ENCODE peak calls at places on chromosomes 4 and X, in eight cellular contexts. P, F, W, T, Q, G, K and U are unnamed samples.

GRCh38 chrX:69073721-69074120 is 91.5 kb downstream of the PJA1 start:
- DNase-seq in F (no peak), Q (no peak), P (no peak), G (no peak), T (no peak), W (no peak), K (no peak), U (no peak)

GRCh38 chr4:74501579-74501978 is 56.6 kb downstream of the AREG start:
- DNase-seq in T (no peak), Q (no peak), G (no peak), F (no peak), P (peak), W (peak), K (peak), U (no peak)

GRCh38 chr4:122775039-122775438 is 42.5 kb downstream of the BBS12 start:
- DNase-seq in F (no peak), G (no peak), Q (no peak), P (no peak), W (no peak), T (no peak), K (no peak), U (no peak)

GRCh38 chrX:69161786-69162349 is 3.4 kb downstream of the PJA1 start:
- DNase-seq in P (no peak), G (no peak), Q (no peak), F (no peak), K (no peak), W (no peak), T (no peak), U (no peak)

GRCh38 chr4:113811329-113811728 is 49.8 kb upstream of the CAMK2D start:
- DNase-seq in K (peak), P (peak), T (no peak), G (no peak), Q (no peak), W (no peak), F (no peak), U (no peak)

GRCh38 chrX:150544222-150544787 is 24.1 kb upstream of the MTM1 start:
- DNase-seq in T (no peak), Q (no peak), W (no peak), P (no peak), G (peak), K (no peak), F (peak), U (peak)

GRCh38 chr4:76665139-76665538 is 230.1 kb downstream of the SHROOM3 start:
- DNase-seq in Q (no peak), W (peak), F (no peak), G (no peak), T (no peak), K (peak), P (peak), U (peak)

GRCh38 chr4:153212755-153213154 is 8.5 kb downstream of the TRIM2 start:
- DNase-seq in F (no peak), K (peak), W (no peak), Q (no peak), T (no peak), P (no peak), G (no peak), U (no peak)

GRCh38 chr4:174212061-174212460 is 71.4 kb downstream of the FBXO8 start:
- DNase-seq in Q (peak), P (no peak), T (no peak), K (no peak), W (no peak), F (no peak), G (no peak), U (no peak)

GRCh38 chr4:42339935-42340406 is 57.3 kb upstream of the SHISA3 start:
- DNase-seq in Q (no peak), W (peak), K (peak), P (peak), F (peak), T (no peak), G (no peak), U (no peak)

GRCh38 chr4:92172203-92172602 is 131.6 kb upstream of the GRID2 start:
- DNase-seq in W (no peak), T (no peak), P (no peak), F (no peak), Q (no peak), K (peak), G (no peak), U (no peak)

GRCh38 chr4:23878912-23879732 is 10.7 kb downstream of the PPARGC1A start:
- DNase-seq in K (no peak), G (no peak), Q (no peak), T (no peak), W (peak), F (no peak), P (peak), U (no peak)

GRCh38 chrX:134633832-134634231 is 24.4 kb downstream of the PLAC1 start:
- DNase-seq in Q (no peak), T (no peak), K (no peak), P (no peak), G (no peak), F (no peak), W (no peak), U (no peak)

GRCh38 chr4:3803946-3804345 is 37.8 kb downstream of the ADRA2C start:
- DNase-seq in T (no peak), G (no peak), K (no peak), W (no peak), P (no peak), Q (no peak), F (no peak), U (no peak)

GRCh38 chr4:147994491-147995385 is 262.9 kb downstream of the ARHGAP10 start:
- DNase-seq in P (no peak), W (peak), Q (no peak), F (no peak), T (no peak), K (no peak), G (no peak), U (no peak)

GRCh38 chr4:94595880-94596483 is 144.2 kb downstream of the PDLIM5 start:
- DNase-seq in T (no peak), G (no peak), F (peak), Q (no peak), W (peak), P (peak), K (peak), U (no peak)

GRCh38 chr4:179225594-179225993 is 1783.4 kb upstream of the AGA start:
- DNase-seq in W (peak), K (no peak), F (no peak), T (no peak), G (no peak), Q (no peak), P (peak), U (no peak)

GRCh38 chr4:6019316-6020263 is 1.4 kb upstream of the C4orf50 start:
- DNase-seq in K (peak), P (peak), W (peak), Q (peak), G (peak), F (peak), T (no peak), U (peak)

GRCh38 chr4:150010525-150011126 is 67.6 kb upstream of the DCLK2 start:
- DNase-seq in K (peak), G (peak), W (peak), T (no peak), Q (peak), F (peak), P (peak), U (peak)

GRCh38 chrX:40773809-40774208 is 38.5 kb upstream of the MED14 start:
- DNase-seq in F (no peak), T (no peak), W (peak), G (no peak), Q (no peak), K (peak), P (peak), U (no peak)

GRCh38 chrX:132169554-132169953 is 41.7 kb upstream of the FRMD7 start:
- DNase-seq in F (no peak), K (no peak), Q (no peak), T (no peak), W (no peak), G (no peak), P (no peak), U (no peak)

GRCh38 chr4:113438596-113438995 is 322.9 kb downstream of the CAMK2D start:
- DNase-seq in Q (no peak), G (no peak), F (no peak), K (no peak), T (no peak), W (no peak), P (no peak), U (no peak)

GRCh38 chr4:33998204-33998603 is 2246.1 kb downstream of the ARAP2 start:
- DNase-seq in Q (peak), W (no peak), K (no peak), G (no peak), F (no peak), P (peak), T (no peak), U (no peak)

GRCh38 chrX:105313596-105313995 is 93.1 kb upstream of the TEX13A start:
- DNase-seq in T (no peak), F (no peak), P (no peak), W (no peak), K (no peak), Q (no peak), G (no peak), U (no peak)

GRCh38 chr4:25406081-25406692 is 29.1 kb downstream of the ANAPC4 start:
- DNase-seq in K (peak), T (no peak), Q (no peak), W (peak), P (peak), F (no peak), G (no peak), U (no peak)

GRCh38 chr4:16082424-16083216 is 1.2 kb downstream of the PROM1 start:
- DNase-seq in T (peak), F (peak), G (peak), W (no peak), P (peak), Q (peak), K (peak), U (peak)

DNA sequence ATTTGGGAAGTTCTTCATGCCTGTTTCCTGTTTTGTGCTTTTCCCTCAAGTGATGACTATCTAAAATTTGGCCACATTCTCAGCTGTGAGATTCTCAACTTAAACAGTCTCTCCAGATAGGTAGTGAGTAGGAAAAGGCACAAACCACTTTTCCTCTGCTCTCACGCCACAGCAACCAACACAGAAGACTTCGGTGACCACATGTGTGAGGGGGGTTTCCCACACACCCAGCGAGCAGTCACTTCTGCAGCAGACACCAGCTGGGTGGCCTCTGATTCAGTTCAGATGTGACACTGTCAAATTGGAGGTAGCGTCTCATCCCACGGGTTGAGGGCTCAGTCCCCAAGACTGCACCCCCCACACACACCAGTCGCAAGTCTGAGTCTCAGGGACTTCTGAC is 25.1 kb upstream of the CLDN34 start:
- DNase-seq in P (no peak), Q (no peak), W (no peak), F (no peak), T (no peak), K (no peak), G (no peak), U (no peak)
- H3K27ac ChIP-seq in P (no peak), Q (no peak), W (no peak), F (no peak), T (no peak), K (no peak), G (no peak), U (no peak)

GRCh38 chr4:37836838-37837413 is 10.4 kb downstream of the PGM2 start:
- DNase-seq in P (no peak), T (no peak), G (no peak), F (no peak), K (no peak), W (no peak), Q (no peak), U (no peak)
- H3K9ac ChIP-seq in P (no peak), T (no peak), G (no peak), F (no peak), K (no peak), W (no peak), Q (no peak), U (no peak)

DNA sequence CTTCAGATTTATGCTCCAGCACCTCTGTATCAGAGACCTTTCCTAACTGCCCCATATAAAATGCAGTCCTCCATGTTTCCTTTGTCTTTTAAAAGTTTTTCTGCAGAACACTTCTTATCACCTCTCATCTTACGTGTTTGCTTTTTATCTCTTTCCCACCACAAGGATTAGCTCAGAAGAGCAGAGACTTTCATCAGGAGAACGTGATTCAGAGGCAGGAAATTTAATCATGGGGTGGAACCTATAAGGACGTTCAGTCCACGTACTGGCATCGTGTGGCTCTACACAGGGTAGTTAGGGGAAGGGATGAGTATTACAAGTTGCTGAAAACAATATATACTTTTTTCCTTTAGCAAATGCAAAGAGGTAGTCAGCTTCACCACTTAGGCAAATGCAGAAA is 98.7 kb downstream of the SORBS2 start:
- DNase-seq in T (no peak), W (no peak), G (no peak), K (no peak), F (no peak), P (peak), Q (no peak), U (no peak)
- H3K27ac ChIP-seq in T (no peak), W (no peak), G (no peak), K (no peak), F (no peak), P (no peak), Q (no peak), U (no peak)

DNA sequence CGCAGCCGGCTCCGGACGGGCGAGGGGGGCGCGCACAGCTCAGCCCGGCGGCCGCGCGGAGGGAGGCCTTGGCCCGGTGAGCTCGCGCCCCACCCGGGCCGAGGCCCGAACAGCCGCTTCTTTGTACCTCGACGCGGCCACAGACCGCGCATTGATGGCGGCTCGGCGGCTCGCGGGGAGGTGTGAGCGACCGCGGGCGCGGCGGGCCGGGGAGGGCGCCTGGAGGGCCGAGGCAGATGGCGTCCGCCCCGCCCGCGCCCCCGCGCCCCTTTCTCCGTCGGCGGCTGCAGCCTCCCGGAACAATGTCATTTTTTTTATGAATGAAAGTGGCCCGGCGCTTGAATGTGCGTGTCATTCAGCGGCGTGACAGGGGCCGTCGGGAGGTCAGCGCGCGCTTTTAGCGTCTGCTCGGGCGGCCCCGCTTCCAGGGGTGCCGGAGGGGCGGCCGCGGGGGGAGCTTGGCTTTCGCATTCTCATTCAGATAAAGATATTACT is 1.8 kb downstream of the FGFR3 start:
- DNase-seq in K (no peak), Q (no peak), G (no peak), P (no peak), T (no peak), W (no peak), F (peak), U (no peak)
- H3K9ac ChIP-seq in K (no peak), Q (peak), G (no peak), P (no peak), T (no peak), W (no peak), F (no peak), U (peak)

GRCh38 chr4:78292336-78292735 is 235.2 kb downstream of the FRAS1 start:
- DNase-seq in K (no peak), F (no peak), Q (no peak), G (no peak), P (no peak), W (no peak), T (no peak), U (no peak)
- H3K27ac ChIP-seq in K (no peak), F (no peak), Q (no peak), G (no peak), P (no peak), W (no peak), T (no peak), U (no peak)

GRCh38 chr4:13559414-13559813 is 15.1 kb upstream of the NKX3-2 start:
- DNase-seq in K (peak), T (no peak), W (peak), P (peak), G (no peak), Q (no peak), F (no peak), U (no peak)
- H3K9ac ChIP-seq in K (no peak), T (no peak), W (no peak), P (no peak), G (no peak), Q (no peak), F (no peak), U (no peak)

DNA sequence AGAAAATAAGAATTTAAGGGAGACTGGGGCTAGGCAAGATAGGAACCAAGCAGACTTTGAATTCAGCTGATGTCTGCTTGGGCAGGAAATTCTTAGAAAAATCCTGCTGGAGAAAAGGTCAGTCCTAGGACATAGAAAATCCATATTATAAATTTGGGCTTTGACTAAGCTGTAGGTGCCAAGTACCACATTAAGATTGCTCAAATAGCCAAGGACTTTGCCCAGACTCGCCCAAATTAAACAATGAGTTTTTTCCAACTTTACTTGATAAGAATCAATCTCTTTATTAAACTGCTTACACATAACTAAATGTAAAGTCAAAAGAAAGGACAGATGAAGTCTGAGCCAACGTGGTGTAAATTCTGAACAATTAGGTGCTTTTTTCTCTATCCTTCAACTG is 95.4 kb downstream of the FUNDC1 start:
- DNase-seq in W (no peak), T (no peak), Q (no peak), P (no peak), G (no peak), K (no peak), F (no peak), U (no peak)
- H3K27ac ChIP-seq in W (no peak), T (no peak), Q (no peak), P (no peak), G (no peak), K (no peak), F (no peak), U (no peak)

GRCh38 chr4:137543650-137544049 is 11.4 kb upstream of the PCDH18 start:
- DNase-seq in P (no peak), T (no peak), K (no peak), G (no peak), F (no peak), W (no peak), Q (no peak), U (no peak)
- H3K9ac ChIP-seq in P (no peak), T (no peak), K (peak), G (no peak), F (no peak), W (no peak), Q (no peak), U (no peak)